ENCODE peak calls at places on chromosome 20, in five cellular contexts. C, V, A, N and X are unnamed samples.

GRCh38 chr20:35171753-35172433 is at the start of gene PROCR:
- DNase-seq in V (peak; percentile 91), C (peak; percentile 57), N (peak; percentile 87), A (peak; percentile 91), X (peak; percentile 95)

GRCh38 chr20:53247460-53248103 is 275.4 kb downstream of the TSHZ2 start:
- DNase-seq in C (no peak), V (peak; percentile 23), A (no peak), N (no peak), X (no peak)

GRCh38 chr20:15756401-15756800 is 816.8 kb downstream of the KIF16B start:
- DNase-seq in A (no peak), N (no peak), V (no peak), C (no peak), X (no peak)

GRCh38 chr20:15487030-15487429 is 1086.2 kb downstream of the KIF16B start:
- DNase-seq in C (no peak), A (no peak), N (no peak), V (peak; percentile 2), X (no peak)

GRCh38 chr20:57223648-57224489 is 42.6 kb downstream of the BMP7 start:
- DNase-seq in A (no peak), N (peak; percentile 21), C (no peak), V (peak; percentile 10), X (peak; percentile 42)

GRCh38 chr20:54293526-54293925 is 85.6 kb downstream of the PFDN4 start:
- DNase-seq in A (no peak), N (no peak), V (peak; percentile 68), C (no peak), X (no peak)

GRCh38 chr20:297925-298754 is 770 bp downstream of the ZCCHC3 start:
- DNase-seq in C (no peak), A (peak; percentile 68), V (peak; percentile 59), N (peak; percentile 84), X (peak; percentile 74)

GRCh38 chr20:17943343-17943742 is 25.3 kb downstream of the SNX5 start:
- DNase-seq in V (no peak), C (no peak), N (no peak), A (no peak), X (no peak)

GRCh38 chr20:39036011-39036410 is 73.9 kb downstream of the DHX35 start:
- DNase-seq in A (peak; percentile 34), N (no peak), C (no peak), V (peak; percentile 63), X (peak; percentile 25)

GRCh38 chr20:53364617-53365016 is 229.0 kb downstream of the ZNF217 start:
- DNase-seq in A (no peak), C (no peak), V (no peak), N (no peak), X (no peak)

GRCh38 chr20:6756961-6757595 is 10.4 kb upstream of the BMP2 start:
- DNase-seq in C (no peak), A (no peak), V (no peak), N (no peak), X (no peak)

GRCh38 chr20:51381557-51381956 is 161.0 kb downstream of the NFATC2 start:
- DNase-seq in A (no peak), N (no peak), V (no peak), C (no peak), X (no peak)

GRCh38 chr20:24420567-24420966 is 48.9 kb upstream of the SYNDIG1 start:
- DNase-seq in C (no peak), A (no peak), V (no peak), N (no peak), X (no peak)

GRCh38 chr20:33316343-33316742 is 33.3 kb downstream of the BPIFB1 start:
- DNase-seq in C (no peak), N (no peak), A (no peak), V (no peak), X (no peak)

GRCh38 chr20:36796868-36797267 is 23.3 kb upstream of the DSN1 start:
- DNase-seq in A (no peak), N (no peak), V (no peak), C (no peak), X (no peak)

GRCh38 chr20:33568378-33569289 is 78.7 kb downstream of the CBFA2T2 start:
- DNase-seq in C (no peak), N (no peak), A (no peak), V (no peak), X (no peak)

GRCh38 chr20:55239269-55239668 is 763.9 kb downstream of the DOK5 start:
- DNase-seq in A (no peak), C (no peak), V (no peak), N (no peak), X (no peak)

GRCh38 chr20:41347523-41348429 is 7.2 kb downstream of the LPIN3 start:
- DNase-seq in C (no peak), N (no peak), V (no peak), A (no peak), X (peak; percentile 29)

GRCh38 chr20:62356948-62357667 is 10.0 kb downstream of the LAMA5 start:
- DNase-seq in V (peak; percentile 59), C (no peak), A (peak; percentile 79), N (no peak), X (peak; percentile 64)

GRCh38 chr20:24497851-24498250 is 28.4 kb downstream of the SYNDIG1 start:
- DNase-seq in N (no peak), C (no peak), A (peak; percentile 83), V (peak; percentile 53), X (peak; percentile 11)

GRCh38 chr20:51440589-51440988 is 101.9 kb downstream of the NFATC2 start:
- DNase-seq in A (no peak), N (no peak), V (no peak), C (no peak), X (no peak)

GRCh38 chr20:40562031-40562430 is 127.0 kb downstream of the MAFB start:
- DNase-seq in V (peak; percentile 23), C (no peak), N (peak; percentile 19), A (peak; percentile 53), X (peak; percentile 42)

GRCh38 chr20:9353916-9354276 is 160.5 kb upstream of the LAMP5 start:
- DNase-seq in N (no peak), C (peak; percentile 47), A (peak; percentile 11), V (no peak), X (peak; percentile 44)

GRCh38 chr20:8176276-8176675 is 44.2 kb downstream of the PLCB1 start:
- DNase-seq in V (no peak), A (no peak), N (no peak), C (no peak), X (no peak)

GRCh38 chr20:47686545-47686944 is 98.7 kb downstream of the SULF2 start:
- DNase-seq in C (peak; percentile 72), V (peak; percentile 96), A (peak; percentile 96), N (no peak), X (peak; percentile 68)

GRCh38 chr20:15339264-15339663 is 1001.9 kb upstream of the FLRT3 start:
- DNase-seq in C (no peak), V (no peak), N (no peak), A (no peak), X (no peak)

GRCh38 chr20:61254881-61255589 is 3.0 kb downstream of the CDH4 start:
- DNase-seq in V (peak; percentile 72), A (peak; percentile 33), C (no peak), N (no peak), X (peak; percentile 43)

GRCh38 chr20:23361108-23361650 is 803 bp upstream of the GZF1 start:
- DNase-seq in A (no peak), V (no peak), N (no peak), C (no peak), X (peak; percentile 62)

GRCh38 chr20:61443541-61444126 is 191.6 kb downstream of the CDH4 start:
- DNase-seq in C (no peak), V (peak; percentile 49), N (no peak), A (peak; percentile 48), X (peak; percentile 48)

DNA sequence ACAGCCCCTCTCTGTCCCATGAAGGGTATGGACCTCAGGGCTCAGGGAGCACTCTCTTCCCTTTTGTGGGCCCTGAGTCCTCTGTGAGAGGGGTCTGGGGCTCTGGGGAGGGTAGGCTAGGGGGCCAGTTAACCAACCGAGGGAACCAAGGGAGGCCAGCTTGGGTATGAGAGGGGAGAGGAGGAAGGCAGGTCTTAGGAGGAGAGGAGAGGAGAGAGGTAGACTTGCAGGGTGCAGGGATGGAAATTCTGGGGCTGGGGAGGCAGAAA is 720 bp downstream of the DUSP15 start:
- DNase-seq in C (no peak), V (no peak), N (no peak), A (no peak), X (no peak)
- H3K4me3 ChIP-seq in C (peak overlapping the region; percentile 33), V (peak overlapping the region; percentile 58), N (peak overlapping the region; percentile 58), A (no peak overlapping the region), X (no peak overlapping the region)

DNA sequence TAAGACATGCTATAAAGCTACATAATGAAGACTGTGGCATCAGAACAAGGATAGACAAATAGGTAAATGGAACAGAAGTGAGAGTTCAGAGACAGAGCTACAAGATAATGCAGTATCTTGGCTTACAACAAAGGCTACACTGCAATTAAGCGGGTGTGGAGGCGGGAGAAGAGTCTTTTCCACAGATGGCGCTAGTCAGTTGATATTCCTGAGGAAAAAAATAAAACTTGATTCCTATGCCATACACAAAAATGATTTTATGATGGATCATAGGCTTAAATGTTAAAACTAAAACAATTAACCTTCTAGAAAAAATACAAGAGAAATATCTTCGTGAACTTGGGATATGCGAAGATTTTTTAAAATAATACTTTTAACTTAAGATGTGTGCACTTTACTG is 31.0 kb downstream of the RIN2 start:
- DNase-seq in C (no peak), A (no peak), V (no peak), N (no peak), X (no peak)
- TF ChIP-seq CTCF in C (no peak), A (no peak), V (no peak), N (no peak), X (no peak)

GRCh38 chr20:3732327-3733118 is at the start of gene HSPA12B:
- DNase-seq in C (no peak), V (no peak), A (no peak), N (no peak), X (no peak)

GRCh38 chr20:3734111-3734843 is 1.8 kb downstream of the HSPA12B start:
- DNase-seq in V (no peak), A (no peak), N (peak; percentile 46), C (no peak), X (no peak)

GRCh38 chr20:3735768-3736167 is 3.3 kb downstream of the HSPA12B start:
- DNase-seq in A (no peak), C (no peak), N (no peak), V (no peak), X (no peak)

GRCh38 chr20:3731944-3732326 is 550 bp upstream of the HSPA12B start:
- DNase-seq in N (no peak), V (no peak), A (no peak), C (no peak), X (no peak)

GRCh38 chr20:3733119-3733995 is 872 bp downstream of the HSPA12B start:
- DNase-seq in N (no peak), A (no peak), V (no peak), C (no peak), X (no peak)
- H3K4me3 ChIP-seq in N (peak overlapping the region; percentile 6), A (no peak overlapping the region), V (no peak overlapping the region), C (no peak overlapping the region), X (no peak overlapping the region)

GRCh38 chr20:19056909-19057308 is 155.5 kb upstream of the SLC24A3 start:
- DNase-seq in V (no peak), N (no peak), A (no peak), C (no peak), X (no peak)
- TF ChIP-seq CTCF in V (no peak), N (no peak), A (no peak), C (no peak), X (no peak)

GRCh38 chr20:49283703-49284625 is 6.1 kb upstream of the ZNFX1 start:
- DNase-seq in V (no peak), A (no peak), N (no peak), C (no peak), X (no peak)
- H3K4me3 ChIP-seq in V (peak overlapping the region; percentile 96), A (peak overlapping the region; percentile 97), N (no peak overlapping the region), C (no peak overlapping the region), X (peak overlapping the region; percentile 100)